ENCODE peak calls at places on chromosomes 12 and 14, in six cellular contexts. S is lower lobe of right lung; V is effector memory CD4-positive, alpha-beta T cell; Q is naive thymus-derived CD4-positive, alpha-beta T cell; U is right lobe of liver; F is GM23338. M is an unnamed sample.

GRCh38 chr12:62434504-62435336 is 31.9 kb upstream of the MON2 start:
- DNase-seq in S (no peak), V (no peak), Q (no peak), U (no peak), F (no peak), M (no peak)

GRCh38 chr12:57760347-57760982 is 5.6 kb downstream of the MARCHF9 start:
- DNase-seq in S (no peak), V (no peak), Q (no peak), U (no peak), F (peak; percentile 68), M (no peak)

GRCh38 chr12:53308276-53308675 is 8.8 kb downstream of the MYG1 start:
- DNase-seq in S (no peak), V (no peak), Q (no peak), U (no peak), F (no peak), M (no peak)

GRCh38 chr14:86683525-86683924 is 1153.6 kb downstream of the FLRT2 start:
- DNase-seq in S (no peak), V (no peak), Q (no peak), U (no peak), F (no peak), M (no peak)

GRCh38 chr12:10211975-10212622 is 578 bp upstream of the GABARAPL1 start:
- DNase-seq in S (peak; percentile 98), V (peak; percentile 78), Q (peak; percentile 83), U (peak; percentile 99), F (peak; percentile 94), M (peak; percentile 99)

GRCh38 chr12:112947761-112948160 is 9.5 kb downstream of the OAS3 start:
- DNase-seq in S (no peak), V (no peak), Q (no peak), U (no peak), F (no peak), M (no peak)

GRCh38 chr12:53659011-53659551 is 16.8 kb downstream of the ATP5MC2 start:
- DNase-seq in S (no peak), V (no peak), Q (no peak), U (peak; percentile 60), F (peak; percentile 49), M (peak; percentile 82)

GRCh38 chr12:15855646-15856045 is 26.5 kb upstream of the STRAP start:
- DNase-seq in S (no peak), V (no peak), Q (no peak), U (no peak), F (no peak), M (no peak)

GRCh38 chr12:100473050-100473715 is 483 bp upstream of the NR1H4 start:
- DNase-seq in S (no peak), V (no peak), Q (no peak), U (no peak), F (no peak), M (no peak)

GRCh38 chr12:91704446-91704845 is 441.2 kb downstream of the BTG1 start:
- DNase-seq in S (no peak), V (no peak), Q (no peak), U (no peak), F (no peak), M (no peak)

GRCh38 chr14:35689000-35689460 is 120.1 kb downstream of the RALGAPA1 start:
- DNase-seq in S (no peak), V (no peak), Q (no peak), U (no peak), F (no peak), M (no peak)

GRCh38 chr12:9122166-9122609 is 6.5 kb upstream of the A2M start:
- DNase-seq in S (no peak), V (no peak), Q (no peak), U (no peak), F (no peak), M (no peak)

GRCh38 chr12:132314516-132315233 is 14.7 kb downstream of the GALNT9 start:
- DNase-seq in S (peak; percentile 26), V (no peak), Q (no peak), U (peak; percentile 26), F (no peak), M (no peak)

GRCh38 chr12:48197549-48197966 is 5.5 kb downstream of the OR10AD1 start:
- DNase-seq in S (no peak), V (no peak), Q (peak; percentile 54), U (no peak), F (peak; percentile 50), M (no peak)

GRCh38 chr12:45587877-45588530 is 141.5 kb upstream of the ARID2 start:
- DNase-seq in S (no peak), V (no peak), Q (no peak), U (peak; percentile 77), F (no peak), M (no peak)

GRCh38 chr12:122022393-122023338 is 982 bp downstream of the BCL7A start:
- DNase-seq in S (no peak), V (no peak), Q (peak; percentile 36), U (no peak), F (peak; percentile 22), M (no peak)

GRCh38 chr14:72678360-72678759 is 215.5 kb downstream of the DPF3 start:
- DNase-seq in S (no peak), V (no peak), Q (no peak), U (no peak), F (no peak), M (no peak)

GRCh38 chr12:106288510-106289195 is 13.9 kb upstream of the TCP11L2 start:
- DNase-seq in S (no peak), V (no peak), Q (no peak), U (no peak), F (no peak), M (no peak)

GRCh38 chr14:72383869-72384268 is 451.6 kb downstream of the RGS6 start:
- DNase-seq in S (no peak), V (no peak), Q (no peak), U (no peak), F (no peak), M (no peak)

DNA sequence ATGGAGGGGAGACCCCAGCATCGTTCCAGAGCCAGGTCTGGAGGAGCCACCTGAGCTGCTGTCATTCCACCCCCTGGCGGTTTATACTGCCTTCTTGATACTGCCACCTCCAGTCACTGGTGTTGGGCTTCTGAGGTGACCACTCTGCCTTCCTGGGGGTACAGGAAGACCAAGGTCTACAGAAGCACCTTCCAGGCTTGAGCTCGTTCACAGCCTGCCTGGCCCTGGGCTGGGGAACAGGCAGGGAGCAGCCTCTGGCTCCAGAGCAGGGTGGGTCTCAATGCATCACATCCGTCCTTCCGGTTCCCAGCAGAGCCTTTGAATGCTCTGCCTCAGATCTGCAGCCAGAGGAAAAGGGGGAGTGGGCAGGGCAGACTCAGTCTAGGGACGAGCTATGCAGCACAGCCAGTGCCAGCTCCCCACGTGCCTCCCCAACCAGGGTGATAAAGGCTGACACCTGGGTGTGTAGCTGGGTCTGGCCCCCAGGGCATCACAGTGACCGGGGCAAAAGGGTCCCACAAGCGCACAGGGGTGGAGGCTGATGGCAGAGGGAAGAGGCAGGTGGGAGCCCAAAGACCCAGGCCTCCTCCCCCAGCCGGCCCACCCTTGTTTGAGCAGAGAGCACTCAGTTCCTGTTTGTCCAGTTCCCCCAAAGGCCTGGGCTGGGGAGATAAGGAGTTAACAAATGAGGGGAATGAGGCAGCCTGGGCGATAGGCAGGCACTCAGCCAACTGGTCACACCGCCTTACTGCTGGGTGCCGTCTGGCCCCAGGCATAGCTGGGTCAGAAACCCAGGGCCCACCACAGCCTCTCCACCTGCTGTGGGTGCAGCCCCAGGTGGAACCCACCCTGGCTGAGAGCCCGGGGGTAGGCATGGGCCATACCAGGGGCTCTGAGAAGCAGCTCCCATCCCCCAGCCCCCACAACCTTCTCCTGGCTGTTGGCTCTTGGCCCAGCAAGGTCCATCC is 17.1 kb downstream of the DEGS2 start:
- DNase-seq in S (no peak), V (no peak), Q (no peak), U (no peak), F (no peak), M (peak; percentile 71)
- H3K4me1 ChIP-seq in S (peaks cover 66% of the 10 kb centered on the region), V (peaks cover 11% of the 10 kb centered on the region), Q (peaks cover 5% of the 10 kb centered on the region), U (no peaks in the 10 kb centered on the region), F (peaks cover 4% of the 10 kb centered on the region), M (peaks cover 29% of the 10 kb centered on the region)

GRCh38 chr12:124097681-124098080 is 124.7 kb downstream of the ZNF664 start:
- DNase-seq in S (no peak), V (no peak), Q (no peak), U (no peak), F (no peak), M (no peak)

GRCh38 chr12:124099661-124100060 is 126.6 kb downstream of the ZNF664 start:
- DNase-seq in S (no peak), V (no peak), Q (no peak), U (no peak), F (no peak), M (no peak)

GRCh38 chr12:124096869-124097434 is 123.9 kb downstream of the ZNF664 start:
- DNase-seq in S (no peak), V (no peak), Q (no peak), U (no peak), F (no peak), M (no peak)

GRCh38 chr12:124098887-124099286 is 125.9 kb downstream of the ZNF664 start:
- DNase-seq in S (no peak), V (no peak), Q (no peak), U (no peak), F (no peak), M (no peak)

DNA sequence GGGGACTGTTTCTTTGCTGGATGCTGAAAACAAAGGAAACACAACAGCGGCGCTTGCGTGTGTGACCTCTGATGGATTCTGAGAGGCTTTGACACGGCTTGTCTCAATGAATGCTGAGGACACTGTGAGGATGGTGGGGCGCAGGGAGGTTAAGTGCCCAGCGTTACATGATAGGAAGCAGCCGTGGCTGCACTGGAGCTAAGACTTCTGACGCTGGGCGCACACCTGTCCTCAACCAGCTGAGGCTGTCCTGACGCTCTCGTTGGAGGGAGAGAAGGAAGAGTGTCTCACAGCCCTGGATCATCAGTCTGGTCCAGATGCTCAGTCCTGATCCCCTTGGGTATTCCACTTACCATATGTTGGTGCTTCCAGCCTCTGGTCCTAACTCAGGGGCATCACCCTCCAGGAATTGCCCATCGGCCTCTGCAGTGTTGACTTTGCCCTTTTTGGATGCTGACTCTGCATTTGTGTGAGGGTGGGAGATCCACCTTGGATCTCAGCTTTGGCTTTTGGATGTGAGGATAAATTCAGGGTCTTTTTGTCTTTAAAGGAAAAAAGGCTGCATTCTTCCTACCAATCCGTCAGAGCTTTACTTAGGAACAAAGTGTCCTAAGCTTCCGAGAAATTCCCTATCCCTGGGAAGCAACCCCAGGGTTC is 125.2 kb downstream of the ZNF664 start:
- DNase-seq in S (no peak), V (no peak), Q (no peak), U (no peak), F (no peak), M (no peak)
- H3K27ac ChIP-seq in S (no peak overlapping the region), V (no peak overlapping the region), Q (no peak overlapping the region), U (no peak overlapping the region), F (no peak overlapping the region), M (no peak overlapping the region)

GRCh38 chr12:70265132-70265531 is 21.9 kb downstream of the CNOT2 start:
- DNase-seq in S (no peak), V (no peak), Q (no peak), U (no peak), F (no peak), M (no peak)
- H3K4me1 ChIP-seq in S (peaks cover 22% of the 10 kb centered on the region), V (peaks cover 6% of the 10 kb centered on the region), Q (peaks cover 23% of the 10 kb centered on the region), U (peaks cover 7% of the 10 kb centered on the region), F (peaks cover 29% of the 10 kb centered on the region), M (peaks cover 13% of the 10 kb centered on the region)

GRCh38 chr12:662541-663292 is 528 bp downstream of the NINJ2 start:
- DNase-seq in S (no peak), V (no peak), Q (no peak), U (no peak), F (no peak), M (no peak)

GRCh38 chr12:663293-663871 is at the start of gene NINJ2:
- DNase-seq in S (no peak), V (no peak), Q (no peak), U (no peak), F (no peak), M (no peak)

GRCh38 chr12:664075-664778 is 982 bp upstream of the NINJ2 start:
- DNase-seq in S (no peak), V (no peak), Q (no peak), U (no peak), F (no peak), M (no peak)

GRCh38 chr12:659090-659683 is 4.1 kb downstream of the NINJ2 start:
- DNase-seq in S (no peak), V (no peak), Q (no peak), U (no peak), F (no peak), M (no peak)

GRCh38 chr12:661720-662486 is 1.3 kb downstream of the NINJ2 start:
- DNase-seq in S (no peak), V (no peak), Q (no peak), U (no peak), F (no peak), M (no peak)
- H3K27ac ChIP-seq in S (no peak overlapping the region), V (peak overlapping the region; percentile 25), Q (no peak overlapping the region), U (no peak overlapping the region), F (no peak overlapping the region), M (peak overlapping the region; percentile 64)

M was measured in right atrium auricular region.